ENCODE peak calls at places on chromosomes 7 and 10, in five cellular contexts. One of them, this sample, is unnamed. For H4K20me1, the result is how much of the 10 kb centered on the place peaks cover.

GRCh38 chr10:102225646-102226541 is at the start of gene ELOVL3:
- DNase-seq in fibroblast of lung: peak
- DNase-seq in OCI-LY7: peak
- DNase-seq in PC-9: peak
- DNase-seq in PC-3: peak
- DNase-seq in this sample: peak

GRCh38 chr10:52771534-52772455 is 789 bp downstream of the MBL2 start:
- DNase-seq in fibroblast of lung: peak
- DNase-seq in OCI-LY7: no peak
- DNase-seq in PC-9: no peak
- DNase-seq in PC-3: peak
- DNase-seq in this sample: no peak

GRCh38 chr10:29199344-29199743 is 89.5 kb upstream of the LYZL1 start:
- DNase-seq in fibroblast of lung: no peak
- DNase-seq in OCI-LY7: no peak
- DNase-seq in PC-9: no peak
- DNase-seq in PC-3: no peak
- DNase-seq in this sample: no peak

GRCh38 chr10:119504651-119505050 is 37.9 kb downstream of the RGS10 start:
- DNase-seq in fibroblast of lung: no peak
- DNase-seq in OCI-LY7: no peak
- DNase-seq in PC-9: no peak
- DNase-seq in PC-3: no peak
- DNase-seq in this sample: no peak

GRCh38 chr7:114413741-114414140 is 874 bp upstream of the FOXP2 start:
- DNase-seq in fibroblast of lung: no peak
- DNase-seq in OCI-LY7: no peak
- DNase-seq in PC-9: no peak
- DNase-seq in PC-3: no peak
- DNase-seq in this sample: no peak

GRCh38 chr10:48708144-48708543 is 23.5 kb downstream of the WDFY4 start:
- DNase-seq in fibroblast of lung: peak
- DNase-seq in OCI-LY7: no peak
- DNase-seq in PC-9: no peak
- DNase-seq in PC-3: no peak
- DNase-seq in this sample: no peak

GRCh38 chr7:20484366-20484765 is 131.1 kb upstream of the ABCB5 start:
- DNase-seq in fibroblast of lung: peak
- DNase-seq in OCI-LY7: no peak
- DNase-seq in PC-9: no peak
- DNase-seq in PC-3: no peak
- DNase-seq in this sample: no peak

GRCh38 chr7:65477326-65477725 is 103.7 kb downstream of the ZNF92 start:
- DNase-seq in fibroblast of lung: no peak
- DNase-seq in OCI-LY7: peak
- DNase-seq in PC-9: peak
- DNase-seq in PC-3: peak
- DNase-seq in this sample: peak

GRCh38 chr7:101862280-101863220 is 45.1 kb downstream of the CUX1 start:
- DNase-seq in fibroblast of lung: peak
- DNase-seq in OCI-LY7: peak
- DNase-seq in PC-9: no peak
- DNase-seq in PC-3: no peak
- DNase-seq in this sample: peak

GRCh38 chr7:32259917-32260596 is 189.8 kb upstream of the PDE1C start:
- DNase-seq in fibroblast of lung: no peak
- DNase-seq in OCI-LY7: no peak
- DNase-seq in PC-9: no peak
- DNase-seq in PC-3: no peak
- DNase-seq in this sample: no peak

GRCh38 chr10:86057708-86058107 is 308.9 kb downstream of the GRID1 start:
- DNase-seq in fibroblast of lung: no peak
- DNase-seq in OCI-LY7: no peak
- DNase-seq in PC-9: no peak
- DNase-seq in PC-3: no peak
- DNase-seq in this sample: no peak

GRCh38 chr7:143936087-143937009 is 1.3 kb downstream of the OR2F2 start:
- DNase-seq in fibroblast of lung: peak
- DNase-seq in OCI-LY7: no peak
- DNase-seq in PC-9: no peak
- DNase-seq in PC-3: no peak
- DNase-seq in this sample: no peak

GRCh38 chr7:30897770-30898169 is 13.9 kb upstream of the AQP1 start:
- DNase-seq in fibroblast of lung: no peak
- DNase-seq in OCI-LY7: no peak
- DNase-seq in PC-9: no peak
- DNase-seq in PC-3: no peak
- DNase-seq in this sample: no peak

GRCh38 chr7:121485457-121486243 is 89.5 kb upstream of the FAM3C start:
- DNase-seq in fibroblast of lung: peak
- DNase-seq in OCI-LY7: no peak
- DNase-seq in PC-9: no peak
- DNase-seq in PC-3: no peak
- DNase-seq in this sample: no peak

GRCh38 chr7:22251284-22251683 is 105.7 kb downstream of the RAPGEF5 start:
- DNase-seq in fibroblast of lung: no peak
- DNase-seq in OCI-LY7: no peak
- DNase-seq in PC-9: no peak
- DNase-seq in PC-3: no peak
- DNase-seq in this sample: no peak

GRCh38 chr10:84375011-84375410 is 46.6 kb downstream of the CCSER2 start:
- DNase-seq in fibroblast of lung: peak
- DNase-seq in OCI-LY7: peak
- DNase-seq in PC-9: peak
- DNase-seq in PC-3: peak
- DNase-seq in this sample: peak

GRCh38 chr7:137952406-137952805 is 49.5 kb downstream of the CREB3L2 start:
- DNase-seq in fibroblast of lung: no peak
- DNase-seq in OCI-LY7: no peak
- DNase-seq in PC-9: peak
- DNase-seq in PC-3: peak
- DNase-seq in this sample: no peak

GRCh38 chr7:112481833-112482669 is 1.3 kb downstream of the LSMEM1 start:
- DNase-seq in fibroblast of lung: peak
- DNase-seq in OCI-LY7: no peak
- DNase-seq in PC-9: peak
- DNase-seq in PC-3: peak
- DNase-seq in this sample: no peak

GRCh38 chr10:35640951-35641429 is 1.1 kb downstream of the FZD8 start:
- DNase-seq in fibroblast of lung: peak
- DNase-seq in OCI-LY7: peak
- DNase-seq in PC-9: peak
- DNase-seq in PC-3: peak
- DNase-seq in this sample: no peak

GRCh38 chr7:83359108-83359507 is 196.4 kb upstream of the PCLO start:
- DNase-seq in fibroblast of lung: no peak
- DNase-seq in OCI-LY7: no peak
- DNase-seq in PC-9: no peak
- DNase-seq in PC-3: no peak
- DNase-seq in this sample: no peak

GRCh38 chr7:88132725-88133124 is 87.1 kb downstream of the SRI start:
- DNase-seq in fibroblast of lung: no peak
- DNase-seq in OCI-LY7: peak
- DNase-seq in PC-9: no peak
- DNase-seq in PC-3: no peak
- DNase-seq in this sample: peak

GRCh38 chr7:27156508-27156898 is at the start of gene HOXA7:
- DNase-seq in fibroblast of lung: no peak
- DNase-seq in OCI-LY7: peak
- DNase-seq in PC-9: no peak
- DNase-seq in PC-3: no peak
- DNase-seq in this sample: peak

GRCh38 chr7:30973791-30974604 is 10.2 kb downstream of the GHRHR start:
- DNase-seq in fibroblast of lung: no peak
- DNase-seq in OCI-LY7: no peak
- DNase-seq in PC-9: no peak
- DNase-seq in PC-3: no peak
- DNase-seq in this sample: no peak

GRCh38 chr7:945147-945555 is 9.3 kb downstream of the ADAP1 start:
- DNase-seq in fibroblast of lung: no peak
- DNase-seq in OCI-LY7: no peak
- DNase-seq in PC-9: peak
- DNase-seq in PC-3: no peak
- DNase-seq in this sample: no peak

GRCh38 chr7:87395442-87396020 is 50.1 kb downstream of the CROT start:
- DNase-seq in fibroblast of lung: no peak
- DNase-seq in OCI-LY7: no peak
- DNase-seq in PC-9: no peak
- DNase-seq in PC-3: no peak
- DNase-seq in this sample: no peak

GRCh38 chr7:134645935-134646334 is 718 bp upstream of the BPGM start:
- DNase-seq in fibroblast of lung: peak
- DNase-seq in OCI-LY7: peak
- DNase-seq in PC-9: no peak
- DNase-seq in PC-3: peak
- DNase-seq in this sample: peak

DNA sequence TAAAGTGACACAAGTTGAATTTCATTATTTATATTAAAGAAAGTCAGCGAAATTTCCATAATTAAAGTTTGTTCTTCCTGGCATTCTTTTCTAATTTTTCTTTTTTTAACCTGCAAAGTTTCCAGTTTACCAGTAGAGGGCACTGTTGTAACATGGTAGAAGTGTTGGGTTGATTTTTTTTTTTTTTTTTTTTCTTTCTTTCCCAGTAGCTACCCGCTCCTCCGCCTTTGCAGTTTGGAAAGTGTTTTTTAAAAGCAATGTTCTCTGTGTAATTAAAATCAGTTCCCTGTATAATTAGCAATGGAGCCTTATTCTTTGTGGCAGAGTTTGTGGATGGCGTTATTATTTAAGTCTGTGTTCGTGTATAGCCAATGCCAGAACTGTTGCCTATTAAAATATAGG is 53.7 kb downstream of the TAF3 start:
- DNase-seq in fibroblast of lung: no peak
- DNase-seq in OCI-LY7: peak
- DNase-seq in PC-9: peak
- DNase-seq in PC-3: peak
- DNase-seq in this sample: peak
- H4K20me1 ChIP-seq in fibroblast of lung: under half
- H4K20me1 ChIP-seq in OCI-LY7: under half
- H4K20me1 ChIP-seq in PC-9: under half
- H4K20me1 ChIP-seq in PC-3: under half
- H4K20me1 ChIP-seq in this sample: half or more

GRCh38 chr7:40239755-40240303 is 105.0 kb downstream of the SUGCT start:
- DNase-seq in fibroblast of lung: no peak
- DNase-seq in OCI-LY7: no peak
- DNase-seq in PC-9: no peak
- DNase-seq in PC-3: no peak
- DNase-seq in this sample: no peak

GRCh38 chr7:40243076-40243475 is 108.3 kb downstream of the SUGCT start:
- DNase-seq in fibroblast of lung: no peak
- DNase-seq in OCI-LY7: no peak
- DNase-seq in PC-9: no peak
- DNase-seq in PC-3: peak
- DNase-seq in this sample: no peak

GRCh38 chr7:40248681-40249080 is 113.9 kb downstream of the SUGCT start:
- DNase-seq in fibroblast of lung: no peak
- DNase-seq in OCI-LY7: no peak
- DNase-seq in PC-9: no peak
- DNase-seq in PC-3: no peak
- DNase-seq in this sample: no peak

DNA sequence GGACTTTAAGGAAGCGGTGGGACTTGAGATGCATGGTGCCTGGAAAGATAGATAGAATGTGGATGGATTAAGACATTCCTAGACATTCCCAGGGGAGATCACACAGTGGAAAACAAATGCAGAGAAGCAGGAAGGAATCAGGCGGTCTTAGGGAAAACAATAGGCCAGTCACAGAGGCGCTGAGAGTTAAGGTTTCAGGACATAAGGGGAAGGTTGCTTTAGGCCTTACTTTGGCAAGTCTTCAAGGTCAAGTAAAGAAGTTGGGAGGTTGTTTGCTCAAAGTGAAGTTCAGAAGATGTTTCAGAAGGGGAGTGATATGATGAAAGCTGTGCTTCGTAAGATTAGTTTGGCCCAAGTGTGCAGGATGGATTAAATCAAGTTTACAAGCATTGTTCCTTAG is 109.4 kb downstream of the SUGCT start:
- DNase-seq in fibroblast of lung: no peak
- DNase-seq in OCI-LY7: no peak
- DNase-seq in PC-9: no peak
- DNase-seq in PC-3: no peak
- DNase-seq in this sample: no peak
- H4K20me1 ChIP-seq in fibroblast of lung: under half
- H4K20me1 ChIP-seq in OCI-LY7: under half
- H4K20me1 ChIP-seq in PC-9: under half
- H4K20me1 ChIP-seq in PC-3: under half
- H4K20me1 ChIP-seq in this sample: under half

GRCh38 chr7:105096306-105096705 is 82.3 kb downstream of the KMT2E start:
- DNase-seq in fibroblast of lung: no peak
- DNase-seq in OCI-LY7: no peak
- DNase-seq in PC-9: no peak
- DNase-seq in PC-3: peak
- DNase-seq in this sample: no peak

GRCh38 chr7:105101864-105102263 is 87.9 kb downstream of the KMT2E start:
- DNase-seq in fibroblast of lung: no peak
- DNase-seq in OCI-LY7: no peak
- DNase-seq in PC-9: no peak
- DNase-seq in PC-3: no peak
- DNase-seq in this sample: no peak

GRCh38 chr7:105102557-105103352 is 88.8 kb downstream of the KMT2E start:
- DNase-seq in fibroblast of lung: no peak
- DNase-seq in OCI-LY7: no peak
- DNase-seq in PC-9: no peak
- DNase-seq in PC-3: no peak
- DNase-seq in this sample: no peak

GRCh38 chr7:105097619-105098018 is 83.6 kb downstream of the KMT2E start:
- DNase-seq in fibroblast of lung: peak
- DNase-seq in OCI-LY7: no peak
- DNase-seq in PC-9: no peak
- DNase-seq in PC-3: peak
- DNase-seq in this sample: no peak

GRCh38 chr7:105098863-105099515 is 85.0 kb downstream of the KMT2E start:
- DNase-seq in fibroblast of lung: peak
- DNase-seq in OCI-LY7: no peak
- DNase-seq in PC-9: no peak
- DNase-seq in PC-3: peak
- DNase-seq in this sample: no peak
- H4K20me1 ChIP-seq in fibroblast of lung: under half
- H4K20me1 ChIP-seq in OCI-LY7: under half
- H4K20me1 ChIP-seq in PC-9: under half
- H4K20me1 ChIP-seq in PC-3: under half
- H4K20me1 ChIP-seq in this sample: under half

GRCh38 chr10:11573497-11573896 is 38.0 kb downstream of the USP6NL start:
- DNase-seq in fibroblast of lung: peak
- DNase-seq in OCI-LY7: peak
- DNase-seq in PC-9: no peak
- DNase-seq in PC-3: no peak
- DNase-seq in this sample: peak
- H4K20me1 ChIP-seq in fibroblast of lung: under half
- H4K20me1 ChIP-seq in OCI-LY7: under half
- H4K20me1 ChIP-seq in PC-9: under half
- H4K20me1 ChIP-seq in PC-3: under half
- H4K20me1 ChIP-seq in this sample: under half

This sample was measured in Karpas-422.